ENCODE peak calls at places on chromosomes 13 and 19, in ten cellular contexts. M is AG04450; A is EL; V is nephron progenitor cell; G is occipital lobe; R is activated T-helper 1 cell treated with anti-CD3 and anti-CD28 coated beads, Interleukin-2, amount 50 U/mL, for 16 hours; H is left ventricle myocardium superior; L is naive thymus-derived CD4-positive, alpha-beta T cell; N is DMS53; Y is astrocyte of the hippocampus. S is an unnamed sample.
A peak's percentile ranks its signal among the peaks of the same experiment; 100 is the strongest.

GRCh38 chr19:38033658-38034150 is 126.7 kb downstream of the SIPA1L3 start:
- DNase-seq in M (no peak), A (no peak), V (no peak), G (no peak), R (no peak), H (no peak), L (no peak), N (no peak), Y (no peak), S (no peak)

GRCh38 chr13:102586615-102587014 is 10.2 kb upstream of the TPP2 start:
- DNase-seq in M (no peak), A (no peak), V (no peak), G (no peak), R (no peak), H (no peak), L (no peak), N (no peak), Y (no peak), S (no peak)

GRCh38 chr13:95484052-95484451 is 68.5 kb upstream of the CLDN10 start:
- DNase-seq in M (no peak), A (no peak), V (no peak), G (no peak), R (no peak), H (no peak), L (no peak), N (no peak), Y (no peak), S (no peak)

GRCh38 chr13:31160857-31161582 is 684 bp downstream of the HSPH1 start:
- DNase-seq in M (peak; percentile 33), A (peak; percentile 69), V (peak; percentile 68), G (peak; percentile 73), R (peak; percentile 17), H (peak; percentile 69), L (peak; percentile 48), N (peak; percentile 72), Y (peak; percentile 86), S (peak; percentile 39)

GRCh38 chr13:26555413-26555812 is 2.1 kb upstream of the WASF3 start:
- DNase-seq in M (no peak), A (no peak), V (no peak), G (no peak), R (no peak), H (no peak), L (no peak), N (no peak), Y (no peak), S (no peak)

GRCh38 chr13:22839554-22840286 is 341.1 kb upstream of the SGCG start:
- DNase-seq in M (no peak), A (no peak), V (peak; percentile 6), G (no peak), R (no peak), H (no peak), L (no peak), N (no peak), Y (no peak), S (no peak)

GRCh38 chr13:25059943-25060342 is 36.0 kb upstream of the PABPC3 start:
- DNase-seq in M (no peak), A (no peak), V (no peak), G (no peak), R (no peak), H (no peak), L (no peak), N (no peak), Y (no peak), S (no peak)

GRCh38 chr13:113057084-113057483 is 48.5 kb upstream of the F7 start:
- DNase-seq in M (no peak), A (no peak), V (no peak), G (no peak), R (no peak), H (no peak), L (no peak), N (no peak), Y (no peak), S (no peak)

GRCh38 chr19:51094696-51095279 is 12.1 kb upstream of the KLK14 start:
- DNase-seq in M (no peak), A (peak; percentile 9), V (peak; percentile 80), G (no peak), R (no peak), H (peak; percentile 49), L (no peak), N (peak; percentile 70), Y (peak; percentile 42), S (no peak)

GRCh38 chr19:45171211-45171623 is 6.8 kb downstream of the TRAPPC6A start:
- DNase-seq in M (no peak), A (no peak), V (no peak), G (no peak), R (no peak), H (no peak), L (peak; percentile 46), N (no peak), Y (peak; percentile 23), S (no peak)

GRCh38 chr19:50667177-50667758 is 18.0 kb downstream of the C19orf81 start:
- DNase-seq in M (no peak), A (no peak), V (peak; percentile 41), G (no peak), R (no peak), H (no peak), L (no peak), N (no peak), Y (no peak), S (no peak)

GRCh38 chr13:51737609-51738008 is 66.4 kb downstream of the DHRS12 start:
- DNase-seq in M (no peak), A (no peak), V (no peak), G (no peak), R (no peak), H (no peak), L (no peak), N (no peak), Y (peak; percentile 31), S (no peak)

GRCh38 chr19:10800488-10800887 is 35.5 kb downstream of the TMED1 start:
- DNase-seq in M (no peak), A (no peak), V (no peak), G (peak; percentile 12), R (no peak), H (peak; percentile 75), L (no peak), N (no peak), Y (no peak), S (no peak)

GRCh38 chr19:12936582-12936981 is 1.8 kb upstream of the CALR start:
- DNase-seq in M (no peak), A (no peak), V (no peak), G (no peak), R (no peak), H (no peak), L (peak; percentile 34), N (peak; percentile 63), Y (no peak), S (no peak)

GRCh38 chr13:80307401-80307987 is 33.4 kb downstream of the SPRY2 start:
- DNase-seq in M (no peak), A (no peak), V (no peak), G (no peak), R (no peak), H (no peak), L (no peak), N (no peak), Y (no peak), S (no peak)

GRCh38 chr19:18921593-18921992 is 2.1 kb downstream of the DDX49 start:
- DNase-seq in M (no peak), A (no peak), V (no peak), G (no peak), R (no peak), H (no peak), L (no peak), N (no peak), Y (no peak), S (no peak)

GRCh38 chr19:30883071-30883470 is 466.2 kb downstream of the TSHZ3 start:
- DNase-seq in M (no peak), A (no peak), V (no peak), G (no peak), R (no peak), H (no peak), L (no peak), N (no peak), Y (no peak), S (no peak)

GRCh38 chr19:17604372-17605025 is 49.0 kb downstream of the COLGALT1 start:
- DNase-seq in M (no peak), A (no peak), V (no peak), G (no peak), R (no peak), H (no peak), L (no peak), N (no peak), Y (no peak), S (no peak)

GRCh38 chr13:23949200-23949599 is 51.9 kb upstream of the C1QTNF9B start:
- DNase-seq in M (no peak), A (no peak), V (no peak), G (no peak), R (no peak), H (no peak), L (no peak), N (no peak), Y (no peak), S (no peak)

GRCh38 chr13:52998290-52998876 is 30.2 kb upstream of the OLFM4 start:
- DNase-seq in M (no peak), A (no peak), V (no peak), G (no peak), R (no peak), H (no peak), L (no peak), N (no peak), Y (no peak), S (no peak)

GRCh38 chr19:18223860-18224524 is 2.2 kb downstream of the PDE4C start:
- DNase-seq in M (no peak), A (peak; percentile 23), V (peak; percentile 75), G (no peak), R (no peak), H (peak; percentile 70), L (no peak), N (peak; percentile 74), Y (peak; percentile 26), S (peak; percentile 32)

GRCh38 chr13:38582133-38582532 is 104.7 kb upstream of the FREM2 start:
- DNase-seq in M (no peak), A (peak; percentile 42), V (peak; percentile 12), G (no peak), R (no peak), H (no peak), L (peak; percentile 1), N (peak; percentile 82), Y (peak; percentile 60), S (peak; percentile 38)

GRCh38 chr13:60620611-60621395 is 223.8 kb downstream of the TDRD3 start:
- DNase-seq in M (no peak), A (no peak), V (no peak), G (no peak), R (no peak), H (no peak), L (no peak), N (no peak), Y (peak; percentile 47), S (no peak)

GRCh38 chr13:31074750-31075149 is 87.0 kb downstream of the HSPH1 start:
- DNase-seq in M (no peak), A (no peak), V (no peak), G (no peak), R (no peak), H (no peak), L (no peak), N (no peak), Y (no peak), S (no peak)

GRCh38 chr13:113856716-113857065 is 7.2 kb downstream of the GAS6 start:
- DNase-seq in M (no peak), A (peak; percentile 85), V (no peak), G (no peak), R (no peak), H (peak; percentile 62), L (no peak), N (no peak), Y (peak; percentile 74), S (no peak)

GRCh38 chr19:13169769-13170168 is 19.6 kb downstream of the IER2 start:
- DNase-seq in M (no peak), A (peak; percentile 84), V (no peak), G (no peak), R (no peak), H (no peak), L (no peak), N (peak; percentile 48), Y (no peak), S (peak; percentile 86)

GRCh38 chr19:41702208-41702651 is 6.2 kb upstream of the CEACAM5 start:
- DNase-seq in M (no peak), A (peak; percentile 86), V (no peak), G (no peak), R (no peak), H (no peak), L (no peak), N (no peak), Y (peak; percentile 16), S (peak; percentile 24)

GRCh38 chr19:53659292-53659691 is 27.5 kb downstream of the DPRX start:
- DNase-seq in M (no peak), A (peak; percentile 6), V (peak; percentile 15), G (no peak), R (no peak), H (no peak), L (no peak), N (peak; percentile 30), Y (peak; percentile 3), S (peak; percentile 24)